ENCODE peak calls at places on chromosome 3, in ten cellular contexts. One of them, this sample, is unnamed.
A peak's percentile ranks its signal among the peaks of the same experiment; 100 is the strongest.

GRCh38 chr3:124920718-124921117 is 13.8 kb downstream of the MUC13 start:
- DNase-seq in NCI-H1436: no peak
- DNase-seq in kidney glomerular epithelial cell: no peak
- DNase-seq in RWPE1: no peak
- DNase-seq in DMS153: no peak
- DNase-seq in substantia nigra: no peak
- DNase-seq in activated CD4-positive, alpha-beta T cell treated with anti-CD3 and anti-CD28 coated beads for 1 hour: no peak
- DNase-seq in activated naive CD4-positive, alpha-beta T cell: no peak
- DNase-seq in T follicular helper cell: no peak
- DNase-seq in CD4-positive, alpha-beta memory T cell: no peak
- DNase-seq in this sample: no peak

GRCh38 chr3:9916734-9917680 is at the start of gene IL17RC:
- DNase-seq in substantia nigra: peak; percentile 66
- DNase-seq in CD4-positive, alpha-beta memory T cell: no peak
- DNase-seq in kidney glomerular epithelial cell: peak; percentile 80
- DNase-seq in DMS153: peak; percentile 36
- DNase-seq in T follicular helper cell: no peak
- DNase-seq in RWPE1: peak; percentile 88
- DNase-seq in activated naive CD4-positive, alpha-beta T cell: peak; percentile 24
- DNase-seq in activated CD4-positive, alpha-beta T cell treated with anti-CD3 and anti-CD28 coated beads for 1 hour: no peak
- DNase-seq in NCI-H1436: peak; percentile 36
- DNase-seq in this sample: peak; percentile 83

GRCh38 chr3:49244589-49245205 is 32.3 kb downstream of the C3orf62 start:
- DNase-seq in substantia nigra: no peak
- DNase-seq in T follicular helper cell: no peak
- DNase-seq in activated CD4-positive, alpha-beta T cell treated with anti-CD3 and anti-CD28 coated beads for 1 hour: no peak
- DNase-seq in activated naive CD4-positive, alpha-beta T cell: no peak
- DNase-seq in CD4-positive, alpha-beta memory T cell: no peak
- DNase-seq in DMS153: no peak
- DNase-seq in kidney glomerular epithelial cell: no peak
- DNase-seq in NCI-H1436: peak; percentile 26
- DNase-seq in RWPE1: peak; percentile 59
- DNase-seq in this sample: no peak

GRCh38 chr3:7543294-7543693 is 682.4 kb downstream of the GRM7 start:
- DNase-seq in activated naive CD4-positive, alpha-beta T cell: no peak
- DNase-seq in activated CD4-positive, alpha-beta T cell treated with anti-CD3 and anti-CD28 coated beads for 1 hour: no peak
- DNase-seq in NCI-H1436: peak; percentile 4
- DNase-seq in DMS153: peak; percentile 21
- DNase-seq in RWPE1: no peak
- DNase-seq in CD4-positive, alpha-beta memory T cell: no peak
- DNase-seq in kidney glomerular epithelial cell: no peak
- DNase-seq in T follicular helper cell: no peak
- DNase-seq in substantia nigra: no peak
- DNase-seq in this sample: no peak

GRCh38 chr3:196617256-196617655 is 22.2 kb upstream of the NRROS start:
- DNase-seq in activated CD4-positive, alpha-beta T cell treated with anti-CD3 and anti-CD28 coated beads for 1 hour: no peak
- DNase-seq in kidney glomerular epithelial cell: no peak
- DNase-seq in activated naive CD4-positive, alpha-beta T cell: no peak
- DNase-seq in substantia nigra: no peak
- DNase-seq in CD4-positive, alpha-beta memory T cell: no peak
- DNase-seq in RWPE1: no peak
- DNase-seq in T follicular helper cell: no peak
- DNase-seq in NCI-H1436: no peak
- DNase-seq in DMS153: no peak
- DNase-seq in this sample: no peak

GRCh38 chr3:16875876-16876575 is 8.7 kb upstream of the PLCL2 start:
- DNase-seq in CD4-positive, alpha-beta memory T cell: no peak
- DNase-seq in RWPE1: no peak
- DNase-seq in NCI-H1436: no peak
- DNase-seq in substantia nigra: no peak
- DNase-seq in DMS153: no peak
- DNase-seq in kidney glomerular epithelial cell: no peak
- DNase-seq in activated naive CD4-positive, alpha-beta T cell: no peak
- DNase-seq in activated CD4-positive, alpha-beta T cell treated with anti-CD3 and anti-CD28 coated beads for 1 hour: no peak
- DNase-seq in T follicular helper cell: no peak
- DNase-seq in this sample: no peak

GRCh38 chr3:22632566-22632965 is 570.6 kb upstream of the UBE2E2 start:
- DNase-seq in T follicular helper cell: no peak
- DNase-seq in RWPE1: no peak
- DNase-seq in substantia nigra: no peak
- DNase-seq in NCI-H1436: no peak
- DNase-seq in kidney glomerular epithelial cell: no peak
- DNase-seq in activated CD4-positive, alpha-beta T cell treated with anti-CD3 and anti-CD28 coated beads for 1 hour: no peak
- DNase-seq in activated naive CD4-positive, alpha-beta T cell: no peak
- DNase-seq in CD4-positive, alpha-beta memory T cell: no peak
- DNase-seq in DMS153: no peak
- DNase-seq in this sample: no peak

GRCh38 chr3:140203510-140203909 is 268.5 kb downstream of the CLSTN2 start:
- DNase-seq in activated CD4-positive, alpha-beta T cell treated with anti-CD3 and anti-CD28 coated beads for 1 hour: no peak
- DNase-seq in DMS153: peak; percentile 93
- DNase-seq in RWPE1: no peak
- DNase-seq in substantia nigra: no peak
- DNase-seq in kidney glomerular epithelial cell: peak; percentile 52
- DNase-seq in CD4-positive, alpha-beta memory T cell: no peak
- DNase-seq in NCI-H1436: peak; percentile 67
- DNase-seq in T follicular helper cell: no peak
- DNase-seq in activated naive CD4-positive, alpha-beta T cell: no peak
- DNase-seq in this sample: no peak

GRCh38 chr3:196150481-196150880 is 60.7 kb downstream of the ZDHHC19 start:
- DNase-seq in NCI-H1436: no peak
- DNase-seq in RWPE1: no peak
- DNase-seq in DMS153: peak; percentile 35
- DNase-seq in substantia nigra: no peak
- DNase-seq in kidney glomerular epithelial cell: no peak
- DNase-seq in CD4-positive, alpha-beta memory T cell: no peak
- DNase-seq in activated CD4-positive, alpha-beta T cell treated with anti-CD3 and anti-CD28 coated beads for 1 hour: no peak
- DNase-seq in T follicular helper cell: no peak
- DNase-seq in activated naive CD4-positive, alpha-beta T cell: no peak
- DNase-seq in this sample: no peak

GRCh38 chr3:32018723-32019564 is 37.4 kb downstream of the ZNF860 start:
- DNase-seq in T follicular helper cell: no peak
- DNase-seq in substantia nigra: no peak
- DNase-seq in activated CD4-positive, alpha-beta T cell treated with anti-CD3 and anti-CD28 coated beads for 1 hour: no peak
- DNase-seq in RWPE1: peak; percentile 65
- DNase-seq in CD4-positive, alpha-beta memory T cell: peak; percentile 26
- DNase-seq in NCI-H1436: no peak
- DNase-seq in DMS153: no peak
- DNase-seq in activated naive CD4-positive, alpha-beta T cell: no peak
- DNase-seq in kidney glomerular epithelial cell: no peak
- DNase-seq in this sample: no peak

GRCh38 chr3:61250784-61251173 is 473 bp downstream of the FHIT start:
- DNase-seq in NCI-H1436: peak; percentile 24
- DNase-seq in RWPE1: peak; percentile 12
- DNase-seq in substantia nigra: no peak
- DNase-seq in DMS153: no peak
- DNase-seq in activated CD4-positive, alpha-beta T cell treated with anti-CD3 and anti-CD28 coated beads for 1 hour: no peak
- DNase-seq in kidney glomerular epithelial cell: no peak
- DNase-seq in T follicular helper cell: no peak
- DNase-seq in activated naive CD4-positive, alpha-beta T cell: no peak
- DNase-seq in CD4-positive, alpha-beta memory T cell: peak; percentile 16
- DNase-seq in this sample: no peak

GRCh38 chr3:123143669-123144411 is 57.9 kb upstream of the SEC22A start:
- DNase-seq in kidney glomerular epithelial cell: peak; percentile 65
- DNase-seq in activated naive CD4-positive, alpha-beta T cell: no peak
- DNase-seq in T follicular helper cell: no peak
- DNase-seq in NCI-H1436: no peak
- DNase-seq in substantia nigra: no peak
- DNase-seq in DMS153: no peak
- DNase-seq in RWPE1: no peak
- DNase-seq in CD4-positive, alpha-beta memory T cell: no peak
- DNase-seq in activated CD4-positive, alpha-beta T cell treated with anti-CD3 and anti-CD28 coated beads for 1 hour: no peak
- DNase-seq in this sample: peak; percentile 63